ENCODE peak calls at places on chromosomes 7 and 10, in four cellular contexts. D is NCI-H1092, E is lower leg skin, Z is coronary artery. U is an unnamed sample.

GRCh38 chr7:16369851-16370250 is 51.5 kb downstream of the CRPPA start:
- DNase-seq in E (no peak), Z (no peak), D (no peak), U (no peak)

GRCh38 chr10:124156524-124157225 is 63.3 kb upstream of the CHST15 start:
- DNase-seq in Z (no peak), D (no peak), E (no peak), U (peak)

GRCh38 chr7:132029369-132030160 is 473.1 kb upstream of the PODXL start:
- DNase-seq in D (no peak), E (no peak), Z (no peak), U (no peak)

GRCh38 chr7:140719711-140720110 is 23.2 kb downstream of the NDUFB2 start:
- DNase-seq in D (peak), E (no peak), Z (no peak), U (no peak)

GRCh38 chr7:44060091-44060947 is 5.0 kb downstream of the PGAM2 start:
- DNase-seq in E (no peak), D (no peak), Z (peak), U (peak)

GRCh38 chr7:139452948-139453672 is 30.4 kb downstream of the KLRG2 start:
- DNase-seq in D (no peak), Z (no peak), E (no peak), U (no peak)

GRCh38 chr10:75418287-75418686 is 13.1 kb upstream of the LRMDA start:
- DNase-seq in D (no peak), E (no peak), Z (no peak), U (peak)

GRCh38 chr10:116787893-116788665 is 45.7 kb upstream of the HSPA12A start:
- DNase-seq in D (no peak), E (peak), Z (no peak), U (no peak)

GRCh38 chr7:48671656-48672055 is 252.7 kb upstream of the CDC14C start:
- DNase-seq in E (no peak), Z (no peak), D (no peak), U (no peak)

GRCh38 chr7:25075459-25075858 is 49.6 kb downstream of the CYCS start:
- DNase-seq in Z (no peak), D (no peak), E (no peak), U (no peak)

GRCh38 chr7:138001529-138002095 is at the start of gene CREB3L2:
- DNase-seq in Z (peak), D (peak), E (peak), U (peak)

GRCh38 chr7:771241-772004 is 44.3 kb upstream of the PRKAR1B start:
- DNase-seq in Z (peak), E (peak), D (no peak), U (no peak)

GRCh38 chr7:1787241-1787640 is 117.2 kb downstream of the ELFN1 start:
- DNase-seq in E (no peak), D (no peak), Z (no peak), U (peak)

GRCh38 chr7:46076527-46076926 is 155.5 kb upstream of the IGFBP3 start:
- DNase-seq in Z (no peak), D (no peak), E (no peak), U (no peak)

GRCh38 chr7:30028749-30029635 is 780 bp downstream of the PLEKHA8 start:
- DNase-seq in Z (peak), D (no peak), E (peak), U (no peak)

GRCh38 chr10:126133906-126134703 is 237.7 kb downstream of the FANK1 start:
- DNase-seq in D (no peak), E (no peak), Z (no peak), U (no peak)

GRCh38 chr10:132337019-132337418 is 5.0 kb downstream of the LRRC27 start:
- DNase-seq in Z (no peak), E (no peak), D (no peak), U (no peak)

GRCh38 chr10:71805776-71806705 is 32.7 kb upstream of the VSIR start:
- DNase-seq in E (no peak), Z (no peak), D (no peak), U (no peak)

GRCh38 chr10:131814567-131815290 is 86.1 kb upstream of the PPP2R2D start:
- DNase-seq in Z (peak), D (no peak), E (no peak), U (peak)

GRCh38 chr7:157851501-157852067 is 514.8 kb downstream of the DNAJB6 start:
- DNase-seq in D (no peak), E (peak), Z (no peak), U (no peak)

GRCh38 chr10:62632071-62632809 is 172.3 kb upstream of the ADO start:
- DNase-seq in D (no peak), E (no peak), Z (no peak), U (no peak)

GRCh38 chr7:474605-475424 is 44.8 kb downstream of the PDGFA start:
- DNase-seq in D (no peak), Z (no peak), E (no peak), U (peak)

GRCh38 chr7:94123136-94123535 is 119.0 kb upstream of the BET1 start:
- DNase-seq in Z (no peak), D (no peak), E (no peak), U (no peak)

GRCh38 chr10:112752268-112752667 is 197.8 kb upstream of the TCF7L2 start:
- DNase-seq in Z (no peak), E (no peak), D (no peak), U (no peak)

GRCh38 chr10:110008518-110009339 is 945 bp downstream of the ADD3 start:
- DNase-seq in D (no peak), Z (peak), E (no peak), U (no peak)

GRCh38 chr7:20831451-20831850 is 44.8 kb upstream of the SP8 start:
- DNase-seq in E (no peak), Z (no peak), D (no peak), U (no peak)

GRCh38 chr7:22726849-22727792 is at the start of gene IL6:
- DNase-seq in E (peak), D (peak), Z (peak), U (peak)

GRCh38 chr10:78899996-78900714 is 168.6 kb upstream of the ZMIZ1 start:
- DNase-seq in Z (peak), E (peak), D (no peak), U (peak)

GRCh38 chr10:72502581-72502980 is 123.3 kb downstream of the MICU1 start:
- DNase-seq in Z (no peak), E (no peak), D (no peak), U (no peak)

GRCh38 chr10:83212632-83213349 is 926.5 kb upstream of the GHITM start:
- DNase-seq in E (no peak), D (no peak), Z (no peak), U (no peak)

GRCh38 chr10:60123172-60123571 is 216.8 kb upstream of the CCDC6 start:
- DNase-seq in D (no peak), E (peak), Z (no peak), U (no peak)

GRCh38 chr10:6593140-6593740 is 13.2 kb upstream of the PRKCQ start:
- DNase-seq in Z (no peak), D (no peak), E (no peak), U (no peak)

GRCh38 chr10:76085773-76086570 is 654.5 kb downstream of the LRMDA start:
- DNase-seq in D (no peak), E (no peak), Z (no peak), U (no peak)

GRCh38 chr10:125727436-125727835 is 7.9 kb downstream of the EDRF1 start:
- DNase-seq in Z (no peak), D (no peak), E (no peak), U (no peak)

GRCh38 chr10:86603256-86603655 is 51.1 kb upstream of the OPN4 start:
- DNase-seq in Z (no peak), E (no peak), D (no peak), U (no peak)

GRCh38 chr7:91397099-91397498 is 132.9 kb downstream of the FZD1 start:
- DNase-seq in Z (no peak), D (no peak), E (no peak), U (no peak)

GRCh38 chr7:128939075-128939860 is 1.5 kb downstream of the IRF5 start:
- DNase-seq in Z (no peak), E (no peak), D (no peak), U (no peak)

U was measured in mesenteric fat pad.